ENCODE peak calls at places on chromosomes 3 and 15, in ten cellular contexts. Y, U, C, I, W, S, A, Z, K and R are unnamed samples.

GRCh38 chr3:145893331-145893730 is 267.7 kb downstream of the PLOD2 start:
- DNase-seq in Y (no peak), U (no peak), C (no peak), I (no peak), W (no peak), S (no peak), A (no peak), Z (no peak), K (no peak), R (no peak)

GRCh38 chr3:54785976-54786375 is 141.9 kb downstream of the LRTM1 start:
- DNase-seq in Y (no peak), U (no peak), C (no peak), I (no peak), W (no peak), S (no peak), A (no peak), Z (no peak), K (no peak), R (no peak)

GRCh38 chr3:49333091-49333490 is 6.8 kb downstream of the USP4 start:
- DNase-seq in Y (no peak), U (no peak), C (no peak), I (peak; percentile 65), W (no peak), S (no peak), A (no peak), Z (peak; percentile 15), K (no peak), R (no peak)

GRCh38 chr3:13308406-13308805 is 111.7 kb downstream of the NUP210 start:
- DNase-seq in Y (no peak), U (no peak), C (peak; percentile 69), I (peak; percentile 56), W (peak; percentile 29), S (peak; percentile 73), A (peak; percentile 64), Z (no peak), K (peak; percentile 2), R (peak; percentile 3)

GRCh38 chr15:61049934-61050333 is 179.2 kb downstream of the RORA start:
- DNase-seq in Y (no peak), U (no peak), C (peak; percentile 71), I (no peak), W (no peak), S (peak; percentile 94), A (no peak), Z (no peak), K (no peak), R (no peak)

GRCh38 chr3:7536510-7536909 is 675.6 kb downstream of the GRM7 start:
- DNase-seq in Y (no peak), U (no peak), C (no peak), I (no peak), W (no peak), S (no peak), A (no peak), Z (no peak), K (no peak), R (no peak)

GRCh38 chr3:129061888-129062834 is 1.6 kb downstream of the GP9 start:
- DNase-seq in Y (no peak), U (no peak), C (no peak), I (no peak), W (no peak), S (no peak), A (no peak), Z (no peak), K (no peak), R (no peak)

GRCh38 chr15:89652666-89653065 is 2.6 kb downstream of the KIF7 start:
- DNase-seq in Y (no peak), U (no peak), C (no peak), I (no peak), W (no peak), S (no peak), A (no peak), Z (no peak), K (no peak), R (no peak)

GRCh38 chr15:91787198-91787597 is 66.3 kb upstream of the SLCO3A1 start:
- DNase-seq in Y (no peak), U (no peak), C (no peak), I (no peak), W (no peak), S (no peak), A (no peak), Z (no peak), K (no peak), R (no peak)